ENCODE peak calls at places on chromosomes 6 and 20, in six cellular contexts. V is foreskin fibroblast, O is DMS 273 treated with DMSO at 0.1 percent for 48 hours, A is iPS-NIHi11, Z is ACHN, P is HFFc6. Q is an unnamed sample.

GRCh38 chr6:1525364-1526038 is 84.2 kb upstream of the FOXC1 start:
- DNase-seq in P (no peak), Z (no peak), V (peak), O (no peak), A (no peak), Q (no peak)

GRCh38 chr6:45922728-45923351 is 92.8 kb downstream of the CLIC5 start:
- DNase-seq in Z (peak), P (peak), V (peak), O (no peak), A (peak), Q (peak)

GRCh38 chr6:25397406-25397805 is 118.2 kb downstream of the CARMIL1 start:
- DNase-seq in P (no peak), A (no peak), O (no peak), V (no peak), Z (no peak), Q (no peak)

GRCh38 chr6:166244353-166245045 is 63.7 kb downstream of the PRR18 start:
- DNase-seq in O (no peak), Z (no peak), V (no peak), A (no peak), P (no peak), Q (no peak)

GRCh38 chr20:32207626-32208498 is at the start of the genes PLAGL2 and POFUT1:
- DNase-seq in O (peak), P (peak), V (peak), A (peak), Z (peak), Q (peak)

GRCh38 chr6:163435013-163435412 is 20.5 kb downstream of the QKI start:
- DNase-seq in V (no peak), A (no peak), Z (no peak), O (no peak), P (no peak), Q (no peak)

GRCh38 chr6:17580518-17581048 is 19.5 kb upstream of the FAM8A1 start:
- DNase-seq in P (no peak), A (peak), O (no peak), V (no peak), Z (peak), Q (no peak)

GRCh38 chr6:147099974-147100373 is 104.2 kb upstream of the STXBP5 start:
- DNase-seq in O (no peak), Z (no peak), V (peak), P (peak), A (no peak), Q (peak)

GRCh38 chr6:106134087-106134770 is 48.1 kb downstream of the PRDM1 start:
- DNase-seq in Z (no peak), P (no peak), V (no peak), A (no peak), O (no peak), Q (no peak)

GRCh38 chr6:127290391-127290963 is 23.8 kb downstream of the RNF146 start:
- DNase-seq in A (no peak), V (no peak), P (no peak), Z (no peak), O (no peak), Q (no peak)

GRCh38 chr6:53513056-53513455 is 31.8 kb downstream of the GCLC start:
- DNase-seq in Z (no peak), O (no peak), V (no peak), A (no peak), P (no peak), Q (no peak)

GRCh38 chr6:166942393-166943168 is 13.8 kb downstream of the RNASET2 start:
- DNase-seq in A (no peak), P (no peak), V (no peak), Z (no peak), O (no peak), Q (no peak)

GRCh38 chr6:19851273-19852089 is 14.3 kb downstream of the ID4 start:
- DNase-seq in A (peak), Z (peak), P (peak), V (peak), O (peak), Q (peak)

GRCh38 chr20:19838981-19839576 is 81.0 kb downstream of the RIN2 start:
- DNase-seq in O (no peak), P (no peak), Z (no peak), V (no peak), A (no peak), Q (no peak)

GRCh38 chr20:17315491-17316231 is 88.8 kb downstream of the PCSK2 start:
- DNase-seq in A (no peak), V (no peak), P (no peak), Z (peak), O (no peak), Q (no peak)

GRCh38 chr20:36572701-36573102 is 695 bp upstream of the TGIF2 start:
- DNase-seq in P (peak), A (no peak), V (no peak), Z (no peak), O (no peak), Q (no peak)

GRCh38 chr20:7301807-7302206 is 534.3 kb downstream of the BMP2 start:
- DNase-seq in O (no peak), Z (no peak), V (no peak), A (no peak), P (no peak), Q (no peak)

GRCh38 chr6:39430968-39431523 is 108.5 kb upstream of the KCNK16 start:
- DNase-seq in O (no peak), A (peak), V (peak), Z (no peak), P (no peak), Q (no peak)

GRCh38 chr20:45320948-45321595 is 13.0 kb upstream of the MATN4 start:
- DNase-seq in P (no peak), O (no peak), V (no peak), Z (no peak), A (no peak), Q (no peak)

GRCh38 chr6:107118976-107119375 is 3.7 kb upstream of the BEND3 start:
- DNase-seq in V (no peak), O (no peak), Z (no peak), A (no peak), P (no peak), Q (no peak)

GRCh38 chr6:25311251-25311910 is 32.2 kb downstream of the CARMIL1 start:
- DNase-seq in O (no peak), Z (peak), P (peak), A (no peak), V (peak), Q (peak)

GRCh38 chr6:570812-571211 is 86.1 kb downstream of the HUS1B start:
- DNase-seq in V (no peak), O (no peak), P (no peak), A (no peak), Z (no peak), Q (no peak)

GRCh38 chr6:111830003-111830402 is 43.2 kb downstream of the FYN start:
- DNase-seq in Z (no peak), V (no peak), O (no peak), P (no peak), A (no peak), Q (no peak)

Q was measured in stromal cell of bone marrow.